ENCODE peak calls at places on chromosome 19, in four cellular contexts. A is K562, Q is A549, I is HEK293T. O is an unnamed sample.

GRCh38 chr19:1521636-1522035 is 2.2 kb upstream of the PLK5 start:
- DNase-seq in A (no peak), Q (no peak), I (no peak), O (no peak)

GRCh38 chr19:12833747-12834417 is 497 bp downstream of the RTBDN start:
- DNase-seq in Q (no peak), I (peak; percentile 70), A (peak; percentile 82), O (no peak)

GRCh38 chr19:1309977-1310852 is 24.5 kb downstream of the EFNA2 start:
- DNase-seq in I (no peak), Q (no peak), A (no peak), O (no peak)

GRCh38 chr19:43572172-43572588 is 3.1 kb downstream of the XRCC1 start:
- DNase-seq in Q (no peak), I (no peak), A (no peak), O (no peak)

GRCh38 chr19:9793051-9793591 is 24.6 kb upstream of the ZNF846 start:
- DNase-seq in I (no peak), Q (peak; percentile 33), A (peak; percentile 23), O (no peak)

GRCh38 chr19:21758296-21758695 is 9.1 kb downstream of the ZNF100 start:
- DNase-seq in I (no peak), Q (no peak), A (no peak), O (no peak)

GRCh38 chr19:1516395-1516753 is 3.6 kb upstream of the ADAMTSL5 start:
- DNase-seq in I (no peak), A (peak; percentile 62), Q (peak; percentile 38), O (no peak)

GRCh38 chr19:17565611-17566010 is 10.2 kb downstream of the COLGALT1 start:
- DNase-seq in I (no peak), A (no peak), Q (peak; percentile 72), O (no peak)

GRCh38 chr19:3710265-3710812 is 2.2 kb downstream of the TJP3 start:
- DNase-seq in A (peak; percentile 67), Q (peak; percentile 93), I (no peak), O (no peak)

GRCh38 chr19:7417671-7418324 is 69.1 kb downstream of the ARHGEF18 start:
- DNase-seq in A (peak; percentile 43), I (no peak), Q (no peak), O (no peak)

GRCh38 chr19:56538254-56538760 is 441 bp upstream of the ZFP28 start:
- DNase-seq in A (no peak), I (peak; percentile 89), Q (peak; percentile 95), O (peak; percentile 3)

GRCh38 chr19:52191951-52192350 is 2.1 kb downstream of the PPP2R1A start:
- DNase-seq in Q (no peak), I (no peak), A (no peak), O (no peak)

GRCh38 chr19:36210497-36210896 is 4.0 kb downstream of the ZNF565 start:
- DNase-seq in A (no peak), I (no peak), Q (no peak), O (no peak)

GRCh38 chr19:32373614-32374295 is 28.3 kb downstream of the ZNF507 start:
- DNase-seq in A (peak; percentile 75), I (peak; percentile 15), Q (peak; percentile 100), O (no peak)

GRCh38 chr19:6866646-6867255 is 20.6 kb upstream of the ADGRE1 start:
- DNase-seq in A (no peak), Q (no peak), I (no peak), O (no peak)

GRCh38 chr19:1760020-1760419 is 6.7 kb downstream of the ONECUT3 start:
- DNase-seq in Q (no peak), I (no peak), A (no peak), O (no peak)

GRCh38 chr19:43594710-43595604 is 977 bp downstream of the IRGQ start:
- DNase-seq in Q (peak; percentile 76), A (peak; percentile 52), I (peak; percentile 75), O (no peak)

GRCh38 chr19:41000310-41000737 is 9.2 kb downstream of the CYP2B6 start:
- DNase-seq in I (no peak), Q (peak; percentile 53), A (peak; percentile 15), O (no peak)

GRCh38 chr19:3184847-3185481 is 766 bp upstream of the NCLN start:
- DNase-seq in I (peak; percentile 68), Q (no peak), A (peak; percentile 66), O (no peak)

GRCh38 chr19:1252221-1252817 is 3.9 kb downstream of the MIDN start:
- DNase-seq in A (no peak), I (no peak), Q (peak; percentile 85), O (no peak)

GRCh38 chr19:43751466-43752220 is 3.1 kb downstream of the SMG9 start:
- DNase-seq in Q (no peak), A (no peak), I (no peak), O (no peak)

GRCh38 chr19:19113040-19113541 is 25.2 kb downstream of the TMEM161A start:
- DNase-seq in I (no peak), Q (peak; percentile 16), A (peak; percentile 63), O (no peak)

GRCh38 chr19:16330368-16330801 is 5.8 kb downstream of the KLF2 start:
- DNase-seq in A (peak; percentile 77), I (no peak), Q (peak; percentile 90), O (no peak)

GRCh38 chr19:18969953-18970659 is 29.1 kb upstream of the HOMER3 start:
- DNase-seq in A (no peak), Q (peak; percentile 23), I (no peak), O (no peak)

GRCh38 chr19:7981661-7982060 is 23.8 kb downstream of the ELAVL1 start:
- DNase-seq in I (no peak), A (no peak), Q (no peak), O (no peak)

GRCh38 chr19:18931316-18932162 is 9.5 kb downstream of the HOMER3 start:
- DNase-seq in Q (no peak), A (no peak), I (no peak), O (no peak)

GRCh38 chr19:54172764-54173699 is at the start of gene TMC4:
- DNase-seq in I (no peak), Q (peak; percentile 45), A (no peak), O (no peak)

GRCh38 chr19:35596366-35596999 is 10.5 kb downstream of the PMIS2 start:
- DNase-seq in Q (peak; percentile 73), A (peak; percentile 79), I (peak; percentile 38), O (peak; percentile 51)

GRCh38 chr19:35347171-35347929 is at the start of gene FFAR1:
- DNase-seq in I (no peak), A (peak; percentile 13), Q (no peak), O (peak; percentile 96)

GRCh38 chr19:21604941-21605548 is 99.6 kb downstream of the ZNF429 start:
- DNase-seq in A (no peak), Q (no peak), I (no peak), O (no peak)

GRCh38 chr19:41998246-41999020 is 4.4 kb upstream of the ATP1A3 start:
- DNase-seq in I (peak; percentile 83), Q (peak; percentile 74), A (peak; percentile 78), O (no peak)

GRCh38 chr19:17107546-17108452 is 32.2 kb downstream of the MYO9B start:
- DNase-seq in A (no peak), Q (peak; percentile 86), I (peak; percentile 21), O (no peak)

GRCh38 chr19:50944795-50945194 is 8.0 kb downstream of the KLK5 start:
- DNase-seq in A (no peak), I (no peak), Q (no peak), O (no peak)

GRCh38 chr19:47240996-47241918 is 10.3 kb upstream of the BBC3 start:
- DNase-seq in A (peak; percentile 93), Q (peak; percentile 83), I (peak; percentile 66), O (no peak)
- TF ChIP-seq BHLHE40 in A (peak; percentile 38), Q (no peak), I (no peak), O (peak; percentile 34)

GRCh38 chr19:5308471-5309437 is 31.9 kb downstream of the PTPRS start:
- DNase-seq in I (peak; percentile 40), A (peak; percentile 62), Q (no peak), O (no peak)
- TF ChIP-seq BHLHE40 in I (peak; percentile 41), A (peak; percentile 62), Q (no peak), O (no peak)

GRCh38 chr19:38105574-38105973 is 118.4 kb downstream of the DPF1 start:
- DNase-seq in I (no peak), Q (no peak), A (no peak), O (no peak)

GRCh38 chr19:38101723-38102122 is 122.3 kb downstream of the DPF1 start:
- DNase-seq in I (no peak), A (no peak), Q (no peak), O (no peak)

GRCh38 chr19:38095411-38096308 is 128.4 kb downstream of the DPF1 start:
- DNase-seq in A (peak; percentile 73), I (peak; percentile 76), Q (peak; percentile 86), O (peak; percentile 17)

GRCh38 chr19:38100589-38100988 is 123.4 kb downstream of the DPF1 start:
- DNase-seq in Q (no peak), A (no peak), I (no peak), O (no peak)

GRCh38 chr19:38099966-38100365 is 124.1 kb downstream of the DPF1 start:
- DNase-seq in I (no peak), A (no peak), Q (no peak), O (no peak)
- TF ChIP-seq BHLHE40 in I (no peak), A (no peak), Q (no peak), O (no peak)

DNA sequence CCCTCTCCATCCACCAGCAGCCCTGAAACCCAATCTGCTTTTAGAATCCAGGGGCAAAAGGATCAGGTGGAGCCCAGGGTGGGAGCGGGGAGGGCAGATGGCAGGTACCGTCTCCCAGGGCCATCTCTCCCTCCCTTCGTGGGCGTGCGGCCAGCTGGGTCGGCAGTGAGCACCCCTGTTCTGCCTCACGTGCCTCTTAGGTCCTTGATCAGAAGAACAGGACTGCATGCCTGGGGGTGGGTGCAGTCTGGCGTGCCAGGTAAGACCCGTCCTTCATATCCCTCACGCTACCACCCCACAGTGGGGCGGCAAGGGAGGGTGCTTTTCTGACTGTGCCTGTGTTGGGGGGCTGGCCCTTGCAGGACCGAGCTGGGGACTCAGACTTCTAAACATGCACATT is 2.0 kb downstream of the SLC8A2 start:
- DNase-seq in Q (no peak), A (no peak), I (no peak), O (no peak)
- TF ChIP-seq BHLHE40 in Q (no peak), A (no peak), I (no peak), O (no peak)

GRCh38 chr19:48393559-48394330 is at the start of gene GRIN2D:
- DNase-seq in A (peak; percentile 40), Q (peak; percentile 68), I (peak; percentile 46), O (no peak)
- TF ChIP-seq BHLHE40 in A (no peak), Q (no peak), I (no peak), O (no peak)

DNA sequence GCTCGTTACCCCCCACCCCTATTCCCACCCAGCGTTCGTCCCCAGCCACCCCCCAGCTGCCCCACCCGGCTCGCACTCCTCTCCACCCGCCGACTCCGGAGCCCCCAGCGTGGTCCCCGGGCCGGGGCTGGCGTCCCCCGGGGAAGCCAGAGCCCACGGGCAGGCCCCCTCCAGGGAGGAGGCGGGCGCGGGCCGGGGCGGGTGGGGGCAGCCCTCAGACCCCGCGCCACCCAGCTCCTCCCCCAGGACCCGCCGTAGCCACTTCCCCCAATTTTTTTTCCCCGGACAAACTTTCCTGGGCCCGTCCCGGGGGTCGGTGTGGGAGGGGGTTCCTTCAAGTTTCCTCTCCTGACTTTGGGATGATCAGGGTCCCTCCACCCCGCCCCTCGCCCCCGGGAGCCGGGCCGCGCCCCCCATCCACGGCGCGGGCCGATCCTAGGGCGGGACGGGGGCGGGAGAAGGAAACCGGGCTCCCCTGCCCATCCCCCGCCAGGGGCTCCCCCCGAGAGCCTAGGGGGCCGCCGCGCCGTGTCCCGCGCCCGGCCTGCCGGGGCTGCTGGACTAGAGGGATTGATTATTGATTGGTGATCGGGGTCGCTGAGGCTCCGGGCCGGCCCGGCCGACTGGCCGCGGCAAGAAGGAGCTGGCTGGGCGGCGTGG is 927 bp upstream of the TSHZ3 start:
- DNase-seq in I (peak; percentile 46), A (no peak), Q (no peak), O (no peak)
- TF ChIP-seq BHLHE40 in I (no peak), A (no peak), Q (no peak), O (no peak)

O was measured in GM12878.